ENCODE peak calls at places on chromosome 1, in five cellular contexts. F is pancreas; S is uterus; Z is CD8-positive, alpha-beta memory T cell; W is left lung. A is an unnamed sample.
A peak's percentile ranks its signal among the peaks of the same experiment; 100 is the strongest.

GRCh38 chr1:183734600-183735036 is 70.3 kb upstream of the RGL1 start:
- DNase-seq in F (peak; percentile 3), S (peak; percentile 79), Z (no peak), W (peak; percentile 35), A (peak; percentile 13)

GRCh38 chr1:18532390-18533170 is 51.9 kb downstream of the KLHDC7A start:
- DNase-seq in F (no peak), S (no peak), Z (no peak), W (no peak), A (no peak)

GRCh38 chr1:162892916-162893714 is 32.1 kb upstream of the CCDC190 start:
- DNase-seq in F (no peak), S (no peak), Z (no peak), W (no peak), A (no peak)

GRCh38 chr1:219185486-219186117 is 11.9 kb downstream of the LYPLAL1 start:
- DNase-seq in F (no peak), S (no peak), Z (no peak), W (no peak), A (no peak)

GRCh38 chr1:52867060-52867845 is 24.7 kb downstream of the ZYG11A start:
- DNase-seq in F (no peak), S (no peak), Z (no peak), W (no peak), A (peak; percentile 73)

GRCh38 chr1:1307261-1307907 is 346 bp downstream of the ACAP3 start:
- DNase-seq in F (peak; percentile 40), S (no peak), Z (peak; percentile 10), W (peak; percentile 49), A (no peak)

GRCh38 chr1:17292299-17293198 is 15.4 kb upstream of the PADI4 start:
- DNase-seq in F (no peak), S (no peak), Z (no peak), W (no peak), A (peak; percentile 13)

GRCh38 chr1:179813626-179814351 is 63.8 kb downstream of the TOR1AIP2 start:
- DNase-seq in F (no peak), S (no peak), Z (no peak), W (no peak), A (no peak)

GRCh38 chr1:87644500-87645245 is 316.0 kb downstream of the LMO4 start:
- DNase-seq in F (no peak), S (no peak), Z (no peak), W (no peak), A (no peak)

GRCh38 chr1:33414879-33415278 is 16.0 kb downstream of the PHC2 start:
- DNase-seq in F (no peak), S (no peak), Z (no peak), W (no peak), A (no peak)

GRCh38 chr1:176857632-176858031 is 306.9 kb downstream of the ASTN1 start:
- DNase-seq in F (no peak), S (no peak), Z (no peak), W (no peak), A (no peak)

GRCh38 chr1:174789399-174789798 is 210.3 kb upstream of the CACYBP start:
- DNase-seq in F (no peak), S (no peak), Z (no peak), W (no peak), A (no peak)

DNA sequence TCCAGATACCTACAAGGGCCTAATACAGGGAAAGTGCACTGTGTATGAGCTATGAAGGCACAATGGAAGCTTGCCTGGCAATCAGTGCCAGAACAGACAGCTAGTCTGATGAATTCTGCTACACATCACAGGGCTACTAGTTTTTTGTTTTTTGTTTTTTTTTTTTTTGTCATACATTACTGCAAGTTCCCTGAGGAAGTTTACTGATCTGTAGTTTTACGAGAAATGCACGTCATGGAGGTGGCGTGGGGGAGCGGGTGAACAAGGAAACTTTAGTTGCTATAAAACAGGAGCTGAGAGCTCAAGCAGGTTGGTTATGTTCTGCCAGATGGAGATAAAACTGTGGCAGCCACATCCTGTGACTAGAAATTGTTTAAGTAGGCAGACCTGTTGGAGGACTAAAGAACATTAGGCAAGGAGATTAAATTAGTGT is 17.7 kb downstream of the PTPRC start:
- DNase-seq in F (no peak), S (peak; percentile 15), Z (peak; percentile 87), W (peak; percentile 61), A (peak; percentile 89)
- H3K27ac ChIP-seq in F (no peak overlapping the region), S (no peak overlapping the region), Z (peak overlapping the region; percentile 64), W (peak overlapping the region; percentile 85), A (peak overlapping the region; percentile 43)

GRCh38 chr1:93613895-93614294 is 67.7 kb downstream of the BCAR3 start:
- DNase-seq in F (peak; percentile 38), S (peak; percentile 61), Z (no peak), W (no peak), A (peak; percentile 46)

GRCh38 chr1:93614550-93615200 is 67.0 kb downstream of the BCAR3 start:
- DNase-seq in F (no peak), S (no peak), Z (no peak), W (no peak), A (no peak)

GRCh38 chr1:93612510-93612909 is 69.1 kb downstream of the BCAR3 start:
- DNase-seq in F (no peak), S (no peak), Z (no peak), W (no peak), A (no peak)

GRCh38 chr1:93609536-93609935 is 72.1 kb downstream of the BCAR3 start:
- DNase-seq in F (no peak), S (no peak), Z (no peak), W (no peak), A (no peak)

DNA sequence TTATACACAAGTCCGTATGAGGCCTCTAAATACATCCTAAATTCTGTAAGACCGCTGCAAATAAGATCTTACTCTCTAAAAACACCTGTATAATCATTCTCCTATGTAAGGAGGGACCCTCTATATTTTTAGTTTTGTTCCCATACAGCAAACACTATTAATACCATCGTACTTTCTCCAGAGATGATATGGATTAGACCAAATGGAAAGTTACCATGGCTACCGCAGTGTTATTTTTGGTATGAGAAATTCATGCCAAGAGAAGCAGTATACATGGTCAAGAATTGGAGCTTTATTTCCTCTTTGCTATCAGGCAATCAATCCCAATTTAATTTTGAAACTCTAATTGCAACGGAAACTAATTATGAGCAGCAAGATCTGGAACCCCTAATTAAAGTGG is 70.0 kb downstream of the BCAR3 start:
- DNase-seq in F (no peak), S (no peak), Z (no peak), W (no peak), A (no peak)
- H3K4me1 ChIP-seq in F (peaks cover 16% of the 10 kb centered on the region), S (peaks cover 14% of the 10 kb centered on the region), Z (peaks cover 8% of the 10 kb centered on the region), W (peaks cover 17% of the 10 kb centered on the region), A (no peaks in the 10 kb centered on the region)

DNA sequence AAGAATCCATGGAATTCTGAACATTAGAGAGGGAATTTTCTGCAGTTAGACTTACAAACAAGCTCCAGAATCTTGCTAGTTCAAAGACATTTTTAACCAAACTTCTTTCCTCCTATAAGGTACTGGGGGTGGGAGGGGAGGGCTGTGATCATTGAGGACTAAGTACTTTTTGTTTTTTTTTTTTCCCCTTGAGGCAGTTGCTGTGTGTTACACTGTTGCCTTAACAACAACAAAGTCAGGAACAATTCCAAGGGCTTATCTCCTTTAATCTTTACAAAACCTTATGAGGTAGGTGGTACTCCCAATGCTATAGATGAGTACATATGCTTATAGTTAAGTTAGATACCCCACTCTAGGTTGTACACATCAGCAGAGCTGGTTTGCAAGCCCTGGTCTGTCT is 62.9 kb downstream of the PPP1R12B start:
- DNase-seq in F (no peak), S (no peak), Z (no peak), W (no peak), A (no peak)
- H3K27ac ChIP-seq in F (no peak overlapping the region), S (no peak overlapping the region), Z (no peak overlapping the region), W (no peak overlapping the region), A (no peak overlapping the region)

DNA sequence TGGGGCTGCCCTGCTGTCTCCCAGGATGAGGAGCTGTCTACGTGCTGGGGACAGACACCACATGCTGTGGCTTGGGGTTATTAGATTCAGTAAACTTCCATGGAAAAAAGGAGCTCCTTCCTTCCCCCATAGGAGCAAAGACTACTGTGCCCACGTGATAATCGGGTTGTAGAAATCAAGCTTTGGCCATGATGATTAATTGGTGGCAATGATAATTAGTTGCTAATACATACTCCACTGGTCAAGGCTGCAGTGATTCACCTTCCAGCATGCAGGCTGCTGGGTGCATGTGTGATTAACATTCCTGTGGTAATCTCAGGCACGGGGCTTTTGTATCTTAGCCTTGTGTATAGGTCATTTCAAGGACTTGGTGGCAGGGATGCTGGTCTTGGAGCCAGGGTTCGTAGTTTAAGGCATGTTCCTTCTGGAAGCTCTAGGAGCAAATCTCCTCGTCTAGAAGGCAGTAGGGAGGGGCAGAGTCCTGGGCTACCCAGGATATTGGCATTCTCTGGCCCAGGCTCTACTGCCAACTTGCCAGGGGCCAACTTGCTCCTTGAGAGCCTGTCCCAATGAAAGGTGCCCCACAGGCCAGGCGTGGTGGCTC is 41.4 kb downstream of the TMCO4 start:
- DNase-seq in F (no peak), S (no peak), Z (no peak), W (no peak), A (no peak)
- H3K4me1 ChIP-seq in F (no peaks in the 10 kb centered on the region), S (no peaks in the 10 kb centered on the region), Z (no peaks in the 10 kb centered on the region), W (no peaks in the 10 kb centered on the region), A (peaks cover 2% of the 10 kb centered on the region)

DNA sequence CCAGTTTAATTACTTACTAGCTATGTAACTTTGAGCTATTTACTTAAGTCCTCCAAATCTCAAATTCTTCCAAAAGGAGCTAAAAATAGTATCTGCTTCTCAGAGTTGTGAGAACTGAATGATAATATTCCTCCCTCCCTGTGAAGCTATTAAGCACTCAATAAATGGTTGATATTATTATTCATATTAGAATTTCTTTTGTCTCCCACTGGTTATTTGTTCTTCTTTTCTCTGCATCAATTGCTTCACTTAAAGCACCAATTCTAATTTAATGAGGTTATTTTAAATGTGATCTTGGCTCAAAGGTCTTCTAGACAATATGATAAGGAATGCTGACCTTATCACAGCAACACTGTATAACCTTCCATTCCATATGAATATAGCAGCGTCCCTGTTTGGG is 23.0 kb upstream of the FOXD3 start:
- DNase-seq in F (no peak), S (no peak), Z (no peak), W (no peak), A (no peak)
- H3K27ac ChIP-seq in F (no peak overlapping the region), S (no peak overlapping the region), Z (no peak overlapping the region), W (no peak overlapping the region), A (no peak overlapping the region)